ENCODE peak calls at places on chromosome 13, in seven cellular contexts. E is IMR-90, W is K562, L is SK-N-SH, P is A549, R is GM12878, N is HepG2. X is an unnamed sample.

GRCh38 chr13:33204130-33204927 is 81.2 kb downstream of the STARD13 start:
- DNase-seq in E (peak; percentile 90), W (no peak), L (peak; percentile 63), P (no peak), R (peak; percentile 78), N (no peak), X (no peak)

GRCh38 chr13:113746143-113746525 is 12.9 kb upstream of the TMEM255B start:
- DNase-seq in E (no peak), W (no peak), L (no peak), P (peak; percentile 22), R (no peak), N (peak; percentile 81), X (no peak)

GRCh38 chr13:98476106-98476505 is 100.8 kb downstream of the STK24 start:
- DNase-seq in E (no peak), W (no peak), L (peak; percentile 57), P (no peak), R (no peak), N (no peak), X (no peak)

GRCh38 chr13:30301827-30302226 is 5.5 kb downstream of the KATNAL1 start:
- DNase-seq in E (no peak), W (no peak), L (no peak), P (no peak), R (no peak), N (no peak), X (no peak)

GRCh38 chr13:84439108-84439507 is 556.8 kb upstream of the SLITRK1 start:
- DNase-seq in E (peak; percentile 58), W (no peak), L (no peak), P (no peak), R (no peak), N (no peak), X (no peak)

GRCh38 chr13:66886248-66886647 is 343.9 kb downstream of the PCDH9 start:
- DNase-seq in E (no peak), W (no peak), L (no peak), P (no peak), R (no peak), N (no peak), X (no peak)

GRCh38 chr13:36965767-36966166 is 33.4 kb downstream of the ALG5 start:
- DNase-seq in E (peak; percentile 90), W (no peak), L (no peak), P (no peak), R (no peak), N (no peak), X (no peak)

GRCh38 chr13:80850771-80851170 is 509.8 kb upstream of the SPRY2 start:
- DNase-seq in E (no peak), W (no peak), L (no peak), P (no peak), R (no peak), N (no peak), X (no peak)

GRCh38 chr13:32426191-32426980 is 1.5 kb downstream of the N4BP2L1 start:
- DNase-seq in E (no peak), W (no peak), L (no peak), P (no peak), R (peak; percentile 73), N (no peak), X (no peak)

GRCh38 chr13:64551755-64552154 is 2678.4 kb downstream of the PCDH9 start:
- DNase-seq in E (peak; percentile 62), W (no peak), L (no peak), P (peak; percentile 62), R (no peak), N (no peak), X (no peak)

GRCh38 chr13:34747507-34747906 is 194.6 kb upstream of the NBEA start:
- DNase-seq in E (no peak), W (no peak), L (no peak), P (no peak), R (no peak), N (no peak), X (no peak)

GRCh38 chr13:34748078-34748477 is 194.0 kb upstream of the NBEA start:
- DNase-seq in E (no peak), W (no peak), L (no peak), P (no peak), R (no peak), N (no peak), X (no peak)

GRCh38 chr13:112931028-112931934 is 37.7 kb upstream of the MCF2L start:
- DNase-seq in E (peak; percentile 76), W (peak; percentile 60), L (peak; percentile 71), P (peak; percentile 45), R (no peak), N (peak; percentile 59), X (peak; percentile 13)

GRCh38 chr13:109773276-109773675 is 13.1 kb downstream of the IRS2 start:
- DNase-seq in E (no peak), W (peak; percentile 27), L (no peak), P (peak; percentile 50), R (no peak), N (no peak), X (no peak)

GRCh38 chr13:19632915-19633339 is 532 bp upstream of the MPHOSPH8 start:
- DNase-seq in E (no peak), W (no peak), L (no peak), P (no peak), R (no peak), N (no peak), X (no peak)

GRCh38 chr13:19737844-19738557 is 44.7 kb downstream of the PSPC1 start:
- DNase-seq in E (peak; percentile 58), W (no peak), L (no peak), P (no peak), R (no peak), N (no peak), X (no peak)

GRCh38 chr13:107370036-107370785 is 802.3 kb upstream of the ARGLU1 start:
- DNase-seq in E (peak; percentile 90), W (no peak), L (no peak), P (no peak), R (no peak), N (no peak), X (no peak)

GRCh38 chr13:113937497-113938140 is 36.3 kb downstream of the C13orf46 start:
- DNase-seq in E (no peak), W (no peak), L (no peak), P (no peak), R (no peak), N (no peak), X (no peak)

GRCh38 chr13:45372189-45373115 is 31.5 kb upstream of the TPT1 start:
- DNase-seq in E (peak; percentile 15), W (no peak), L (no peak), P (no peak), R (no peak), N (no peak), X (no peak)

GRCh38 chr13:111315347-111315995 is 5.0 kb upstream of the TEX29 start:
- DNase-seq in E (no peak), W (no peak), L (no peak), P (no peak), R (no peak), N (no peak), X (no peak)

GRCh38 chr13:49356224-49356623 is 87.6 kb downstream of the CAB39L start:
- DNase-seq in E (peak; percentile 96), W (no peak), L (no peak), P (no peak), R (no peak), N (no peak), X (no peak)

GRCh38 chr13:76527041-76527440 is 359.2 kb downstream of the KCTD12 start:
- DNase-seq in E (peak; percentile 0), W (no peak), L (no peak), P (no peak), R (no peak), N (no peak), X (no peak)

GRCh38 chr13:53340505-53341143 is 312.0 kb downstream of the OLFM4 start:
- DNase-seq in E (no peak), W (no peak), L (no peak), P (no peak), R (no peak), N (no peak), X (no peak)

GRCh38 chr13:85068231-85068630 is 731.0 kb downstream of the SLITRK6 start:
- DNase-seq in E (no peak), W (no peak), L (no peak), P (no peak), R (no peak), N (no peak), X (no peak)

GRCh38 chr13:49303533-49304252 is 56.0 kb downstream of the CDADC1 start:
- DNase-seq in E (no peak), W (no peak), L (no peak), P (no peak), R (no peak), N (peak; percentile 86), X (no peak)

GRCh38 chr13:31409678-31410356 is 210.0 kb downstream of the B3GLCT start:
- DNase-seq in E (no peak), W (no peak), L (no peak), P (no peak), R (no peak), N (no peak), X (no peak)

GRCh38 chr13:20043207-20043925 is 84.8 kb downstream of the ZMYM2 start:
- DNase-seq in E (no peak), W (no peak), L (no peak), P (no peak), R (no peak), N (no peak), X (no peak)

GRCh38 chr13:74329978-74330377 is 195.8 kb upstream of the KLF12 start:
- DNase-seq in E (no peak), W (no peak), L (no peak), P (no peak), R (no peak), N (no peak), X (no peak)

GRCh38 chr13:74338341-74338740 is 204.1 kb upstream of the KLF12 start:
- DNase-seq in E (no peak), W (no peak), L (no peak), P (no peak), R (no peak), N (no peak), X (no peak)

GRCh38 chr13:74335370-74335769 is 201.2 kb upstream of the KLF12 start:
- DNase-seq in E (no peak), W (no peak), L (no peak), P (no peak), R (no peak), N (no peak), X (no peak)
- TF ChIP-seq RFX5 in E (no peak), W (no peak), L (no peak), P (no peak), R (no peak), N (no peak), X (no peak)

GRCh38 chr13:24217601-24218281 is 57.2 kb downstream of the SPATA13 start:
- DNase-seq in E (no peak), W (no peak), L (no peak), P (peak; percentile 32), R (no peak), N (peak; percentile 72), X (no peak)
- TF ChIP-seq RFX5 in E (no peak), W (no peak), L (no peak), P (no peak), R (no peak), N (no peak), X (no peak)

DNA sequence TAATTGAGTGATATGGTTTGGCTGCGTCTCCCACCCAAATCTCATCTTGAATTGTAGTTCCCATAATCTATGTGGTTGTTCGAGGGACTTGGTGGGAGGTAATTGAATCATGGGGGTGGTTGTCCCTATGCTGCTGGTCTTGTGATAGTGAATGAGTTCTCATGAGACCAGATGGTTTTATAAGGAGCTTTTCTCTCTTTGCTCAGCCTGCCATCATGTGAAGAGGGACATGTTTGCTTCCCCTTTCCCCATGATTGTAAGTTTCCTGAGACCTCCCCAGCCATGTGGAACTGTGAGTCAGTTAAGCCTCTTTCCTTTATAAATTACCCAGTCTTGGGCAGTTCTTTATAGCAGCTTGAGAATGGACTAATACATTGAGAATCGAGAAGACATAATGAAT is 480.1 kb downstream of the GPC5 start:
- DNase-seq in E (no peak), W (no peak), L (no peak), P (no peak), R (no peak), N (no peak), X (no peak)
- TF ChIP-seq RFX5 in E (no peak), W (no peak), L (no peak), P (no peak), R (no peak), N (no peak), X (no peak)

GRCh38 chr13:73074101-73074500 is 15.3 kb downstream of the KLF5 start:
- DNase-seq in E (peak; percentile 16), W (no peak), L (no peak), P (no peak), R (no peak), N (no peak), X (no peak)
- TF ChIP-seq RFX5 in E (no peak), W (no peak), L (no peak), P (no peak), R (no peak), N (no peak), X (no peak)